ENCODE peak calls at places on chromosomes 1 and 21, in five cellular contexts. Q is CD8-positive, alpha-beta memory T cell; W is MM.1S; I is cardiac muscle cell; J is GM23248. O is an unnamed sample. For H3K4me1, the result is how much of the 10 kb centered on the place peaks cover.

GRCh38 chr1:46774297-46774696 is 24.5 kb upstream of the CYP4B1 start:
- DNase-seq in Q (no peak), W (no peak), I (no peak), J (no peak), O (no peak)

GRCh38 chr21:45876381-45877159 is 105.0 kb upstream of the COL6A1 start:
- DNase-seq in Q (no peak), W (no peak), I (peak), J (no peak), O (no peak)

GRCh38 chr1:11518016-11518670 is 39.2 kb downstream of the DISP3 start:
- DNase-seq in Q (no peak), W (no peak), I (no peak), J (no peak), O (no peak)

GRCh38 chr1:41898191-41898713 is 20.5 kb downstream of the HIVEP3 start:
- DNase-seq in Q (peak), W (peak), I (no peak), J (peak), O (peak)

GRCh38 chr1:107599220-107599619 is 365.8 kb downstream of the VAV3 start:
- DNase-seq in Q (no peak), W (no peak), I (no peak), J (no peak), O (no peak)

GRCh38 chr21:40215941-40216340 is 348.7 kb downstream of the PCP4 start:
- DNase-seq in Q (no peak), W (no peak), I (no peak), J (no peak), O (no peak)

GRCh38 chr1:204826970-204827369 is 43.7 kb upstream of the NFASC start:
- DNase-seq in Q (no peak), W (peak), I (peak), J (peak), O (no peak)

GRCh38 chr1:9010781-9011323 is 15.4 kb downstream of the SLC2A7 start:
- DNase-seq in Q (no peak), W (no peak), I (no peak), J (no peak), O (no peak)

GRCh38 chr1:235047331-235047871 is 81.2 kb downstream of the TOMM20 start:
- DNase-seq in Q (no peak), W (no peak), I (no peak), J (no peak), O (no peak)

GRCh38 chr1:54888080-54888733 is 1.2 kb upstream of the DHCR24 start:
- DNase-seq in Q (no peak), W (no peak), I (no peak), J (no peak), O (no peak)

GRCh38 chr1:209411491-209411929 is 172.0 kb upstream of the CAMK1G start:
- DNase-seq in Q (no peak), W (no peak), I (no peak), J (peak), O (no peak)

GRCh38 chr1:184882649-184883303 is 91.5 kb downstream of the NIBAN1 start:
- DNase-seq in Q (no peak), W (no peak), I (no peak), J (peak), O (no peak)

GRCh38 chr1:212529211-212529731 is 79.3 kb upstream of the ATF3 start:
- DNase-seq in Q (no peak), W (no peak), I (no peak), J (peak), O (no peak)

GRCh38 chr1:19437911-19438310 is 47.4 kb downstream of the CAPZB start:
- DNase-seq in Q (no peak), W (no peak), I (no peak), J (no peak), O (no peak)

GRCh38 chr1:232880354-232880753 is 70.1 kb upstream of the NTPCR start:
- DNase-seq in Q (no peak), W (no peak), I (peak), J (peak), O (no peak)

GRCh38 chr1:31657020-31657804 is 12.5 kb upstream of the PEF1 start:
- DNase-seq in Q (no peak), W (no peak), I (no peak), J (no peak), O (peak)

GRCh38 chr1:48048980-48049379 is 51.8 kb upstream of the TRABD2B start:
- DNase-seq in Q (no peak), W (no peak), I (peak), J (no peak), O (no peak)

GRCh38 chr1:15311122-15311822 is 64.2 kb downstream of the FHAD1 start:
- DNase-seq in Q (no peak), W (no peak), I (no peak), J (no peak), O (no peak)

GRCh38 chr1:204077979-204078696 is 5.2 kb downstream of the SOX13 start:
- DNase-seq in Q (no peak), W (no peak), I (peak), J (no peak), O (no peak)

GRCh38 chr1:186143521-186143920 is 231.5 kb downstream of the TPR start:
- DNase-seq in Q (no peak), W (no peak), I (no peak), J (no peak), O (no peak)

GRCh38 chr1:204377800-204378608 is 18.3 kb upstream of the PLEKHA6 start:
- DNase-seq in Q (peak), W (peak), I (peak), J (peak), O (peak)

GRCh38 chr1:27611450-27611849 is 7.5 kb upstream of the AHDC1 start:
- DNase-seq in Q (no peak), W (no peak), I (no peak), J (no peak), O (no peak)

GRCh38 chr1:23908453-23909341 is 4.5 kb downstream of the CNR2 start:
- DNase-seq in Q (no peak), W (no peak), I (no peak), J (no peak), O (no peak)

GRCh38 chr1:182095946-182096345 is 34.4 kb upstream of the ZNF648 start:
- DNase-seq in Q (no peak), W (no peak), I (no peak), J (no peak), O (no peak)

GRCh38 chr1:19759740-19760089 is 40.0 kb downstream of the TMCO4 start:
- DNase-seq in Q (no peak), W (no peak), I (no peak), J (peak), O (no peak)

GRCh38 chr1:169869426-169869825 is 24.3 kb downstream of the SCYL3 start:
- DNase-seq in Q (no peak), W (no peak), I (no peak), J (no peak), O (no peak)

GRCh38 chr1:12603224-12603623 is 14.8 kb downstream of the DHRS3 start:
- DNase-seq in Q (no peak), W (no peak), I (no peak), J (no peak), O (no peak)
- H3K4me1 ChIP-seq in Q (half or more), W (under half), I (under half), J (under half), O (half or more)

DNA sequence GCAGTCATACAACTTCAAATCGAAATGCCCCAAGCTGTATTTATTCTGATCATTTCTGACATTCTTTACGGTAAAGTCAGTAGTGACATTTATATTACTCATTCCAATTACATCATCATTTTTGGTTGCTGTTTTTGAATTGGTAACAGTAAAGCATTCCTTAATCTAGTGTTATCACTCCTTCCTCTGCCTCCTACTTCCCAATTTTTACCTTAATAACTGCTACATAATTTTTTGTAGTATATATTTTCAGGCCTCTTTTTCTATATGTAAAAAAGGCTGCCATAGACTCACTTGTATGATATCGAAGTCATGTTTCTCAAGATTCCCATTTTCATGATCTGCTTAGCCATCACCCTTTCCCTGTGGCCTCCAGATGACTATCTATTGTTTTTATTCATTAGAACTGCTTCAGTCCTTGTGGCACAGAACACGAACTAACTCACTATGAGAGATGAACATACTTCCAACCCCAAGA is 167.2 kb downstream of the RUNX1 start:
- DNase-seq in Q (no peak), W (no peak), I (no peak), J (peak), O (no peak)
- H3K4me3 ChIP-seq in Q (no peak), W (no peak), I (no peak), J (peak), O (no peak)

GRCh38 chr1:172616646-172617045 is 42.3 kb upstream of the FASLG start:
- DNase-seq in Q (no peak), W (no peak), I (no peak), J (no peak), O (no peak)
- H3K27ac ChIP-seq in Q (no peak), W (no peak), I (no peak), J (no peak), O (no peak)

DNA sequence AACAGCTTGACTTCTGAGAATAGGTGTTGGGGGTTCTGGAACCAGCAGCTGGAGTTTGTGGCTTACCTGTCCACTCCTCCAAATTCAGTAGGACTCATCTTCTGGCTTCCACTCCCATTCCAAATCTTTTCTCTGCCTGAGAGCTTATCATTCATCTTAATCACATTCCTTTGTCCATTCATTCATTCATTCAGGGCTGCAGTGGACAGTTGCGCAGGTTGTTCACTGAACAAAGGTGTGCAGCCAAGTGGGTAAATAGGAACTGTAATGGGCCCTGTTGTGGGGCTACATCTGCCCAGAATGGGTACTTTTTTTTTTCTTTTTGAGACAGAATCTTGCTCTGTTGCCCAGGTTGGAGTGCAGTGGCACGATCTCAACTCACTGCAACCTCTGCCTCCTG is 3.4 kb upstream of the HSPG2 start:
- DNase-seq in Q (no peak), W (no peak), I (no peak), J (no peak), O (no peak)
- H3K4me1 ChIP-seq in Q (under half), W (under half), I (under half), J (under half), O (under half)

DNA sequence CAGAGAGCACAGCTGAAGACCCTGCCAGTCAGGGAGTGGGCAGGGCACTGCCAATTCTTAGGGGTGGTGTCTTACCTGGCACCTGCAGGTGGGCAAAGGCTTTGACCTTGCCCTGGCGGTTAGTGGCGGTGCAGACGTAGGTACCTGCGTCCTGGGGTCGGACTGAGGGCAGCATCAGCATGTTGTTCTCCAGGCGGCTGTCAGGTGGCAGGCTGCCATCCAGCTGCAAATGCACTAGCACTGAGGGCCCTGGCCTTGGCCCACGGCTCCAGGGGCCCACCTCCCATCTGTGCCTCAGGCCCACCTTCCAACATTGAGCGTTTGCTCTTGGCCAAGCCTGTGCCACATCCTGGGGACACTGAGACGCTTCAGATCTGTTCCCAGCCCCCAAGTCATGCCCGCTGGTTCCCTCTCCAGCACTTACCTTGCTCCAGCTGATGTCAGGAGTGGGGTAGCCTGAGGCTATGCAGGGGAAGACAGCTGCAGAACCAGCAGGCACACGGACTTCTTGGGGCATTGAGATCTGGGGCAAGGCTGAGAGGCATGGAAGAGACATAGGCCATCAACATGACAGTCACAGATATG is 21.4 kb downstream of the LDLRAD2 start:
- DNase-seq in Q (no peak), W (no peak), I (no peak), J (no peak), O (no peak)
- H3K4me3 ChIP-seq in Q (no peak), W (no peak), I (no peak), J (no peak), O (no peak)

DNA sequence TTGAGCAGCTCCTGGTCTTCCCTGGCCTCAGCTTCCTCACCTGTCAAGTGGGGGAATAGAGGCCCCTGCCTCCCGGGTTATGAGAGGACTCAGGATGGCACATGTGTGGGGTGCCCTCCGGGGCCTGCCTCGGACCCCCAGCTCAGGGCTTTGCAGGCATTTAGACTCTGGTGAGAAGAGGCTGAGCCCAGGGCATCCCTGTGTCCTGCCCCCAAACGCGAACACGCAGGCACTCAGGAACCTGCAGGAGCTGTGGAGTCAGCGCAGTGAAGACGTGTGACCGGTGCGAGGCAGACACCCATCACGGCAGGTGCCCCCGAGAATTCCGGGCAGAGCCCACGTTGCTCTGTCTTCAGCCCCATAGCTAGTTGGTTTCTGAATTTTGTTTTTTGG is 5.5 kb upstream of the PEX10 start:
- DNase-seq in Q (no peak), W (no peak), I (no peak), J (no peak), O (no peak)
- H3K27ac ChIP-seq in Q (no peak), W (no peak), I (no peak), J (no peak), O (no peak)

GRCh38 chr1:167936930-167937708 is at the start of gene MPC2:
- DNase-seq in Q (peak), W (peak), I (peak), J (peak), O (peak)
- H3K4me1 ChIP-seq in Q (under half), W (under half), I (under half), J (under half), O (under half)

GRCh38 chr1:154940880-154941228 is 4.3 kb upstream of the PMVK start:
- DNase-seq in Q (no peak), W (no peak), I (no peak), J (no peak), O (no peak)
- H3K4me3 ChIP-seq in Q (no peak), W (no peak), I (no peak), J (no peak), O (no peak)

DNA sequence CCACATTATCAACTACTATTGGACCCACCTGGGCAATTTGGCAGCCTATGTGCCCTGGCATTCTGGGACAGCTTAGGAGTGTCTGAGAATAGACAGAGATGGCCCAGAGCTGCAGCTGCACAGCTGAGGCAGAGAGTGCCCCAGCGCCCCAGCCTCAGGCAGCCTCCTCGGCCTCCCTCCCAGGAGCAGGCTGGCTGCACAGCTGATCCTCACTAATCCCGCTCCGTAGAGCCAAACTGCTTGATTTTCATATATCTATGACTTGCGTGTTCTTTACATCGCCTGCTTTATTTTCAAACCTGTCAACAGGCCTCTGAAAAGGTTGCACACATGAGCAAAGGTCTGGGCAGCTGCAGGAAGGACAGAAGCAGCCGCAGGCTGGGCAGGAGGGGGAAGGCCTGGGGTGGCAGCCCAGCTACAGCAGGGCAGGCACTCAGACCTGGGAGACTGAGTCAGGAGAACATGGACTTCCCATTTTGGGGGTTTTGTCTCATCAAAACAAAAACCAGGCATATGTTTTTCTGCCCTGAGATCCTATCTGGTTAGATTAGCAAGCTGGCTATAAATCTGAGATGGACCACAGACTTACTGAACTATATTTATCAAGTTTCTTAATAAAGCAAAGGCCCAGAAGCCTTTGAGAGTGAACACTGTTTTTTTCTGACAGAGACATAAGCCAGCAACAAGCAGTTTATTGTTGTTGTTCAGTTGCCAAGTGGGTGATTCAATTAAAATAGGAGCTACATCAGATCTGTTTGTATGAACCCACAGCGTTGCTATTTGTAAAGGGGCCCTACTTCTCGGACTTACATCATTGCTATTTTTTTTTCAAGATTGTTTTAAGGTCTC is 301.8 kb upstream of the DUSP10 start:
- DNase-seq in Q (no peak), W (no peak), I (no peak), J (peak), O (no peak)
- H3K27ac ChIP-seq in Q (no peak), W (no peak), I (peak), J (peak), O (no peak)

DNA sequence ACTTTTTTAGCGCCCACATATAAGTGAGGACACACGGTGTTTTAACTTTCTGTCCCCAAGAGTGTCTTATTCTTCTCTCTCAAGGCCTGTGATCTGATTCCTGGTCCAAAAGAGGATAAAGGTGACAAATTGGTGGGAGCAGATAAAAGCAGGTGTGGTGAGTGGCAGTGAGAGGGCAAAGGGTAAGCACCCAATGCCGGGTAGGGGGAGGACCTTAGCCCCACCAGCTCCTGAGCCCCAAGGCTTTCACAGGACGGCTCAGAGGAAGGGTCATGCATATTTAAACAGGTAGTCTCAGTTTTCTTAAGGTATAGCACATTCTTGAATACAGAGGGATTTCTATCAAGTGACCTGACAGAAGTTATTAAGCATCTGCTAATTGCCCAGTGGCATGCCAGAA is 19.6 kb downstream of the LBR start:
- DNase-seq in Q (no peak), W (no peak), I (no peak), J (no peak), O (no peak)
- H3K4me1 ChIP-seq in Q (under half), W (under half), I (under half), J (under half), O (under half)